ENCODE peak calls at places on chromosome 1, in ten cellular contexts. U, D, W, O, V, H, X, B, I and K are unnamed samples.

GRCh38 chr1:192788184-192788583 is 20.7 kb upstream of the RGS2 start:
- DNase-seq in U (peak), I (peak), W (peak), O (peak), X (no peak), V (no peak), B (peak), H (peak), D (peak), K (no peak)

GRCh38 chr1:3902546-3902945 is 2.5 kb upstream of the C1orf174 start:
- DNase-seq in I (no peak), D (no peak), W (no peak), H (no peak), X (no peak), B (no peak), O (no peak), U (no peak), V (no peak), K (no peak)

GRCh38 chr1:10170362-10170665 is 40.1 kb upstream of the KIF1B start:
- DNase-seq in V (no peak), U (no peak), X (no peak), H (no peak), B (no peak), O (no peak), D (no peak), I (no peak), W (no peak), K (no peak)

GRCh38 chr1:235642943-235643371 is 6.6 kb downstream of the GNG4 start:
- DNase-seq in I (no peak), O (no peak), H (no peak), V (no peak), D (no peak), W (no peak), X (no peak), U (peak), B (no peak), K (no peak)

GRCh38 chr1:9294910-9295636 is 2.4 kb downstream of the SPSB1 start:
- DNase-seq in B (peak), W (peak), X (peak), H (no peak), U (peak), D (no peak), I (peak), O (peak), V (no peak), K (no peak)

GRCh38 chr1:94773931-94774422 is 46.2 kb upstream of the SLC44A3 start:
- DNase-seq in I (no peak), B (no peak), W (peak), V (no peak), O (peak), X (no peak), H (peak), D (no peak), U (peak), K (no peak)

GRCh38 chr1:155051777-155052398 is 772 bp downstream of the ADAM15 start:
- DNase-seq in O (peak), I (peak), V (peak), H (peak), U (no peak), D (peak), W (peak), B (peak), X (peak), K (no peak)

GRCh38 chr1:224497714-224498573 is 63.3 kb upstream of the WDR26 start:
- DNase-seq in D (no peak), U (peak), W (peak), X (no peak), B (no peak), H (peak), O (peak), I (peak), V (peak), K (no peak)

GRCh38 chr1:15994081-15994480 is 10.0 kb upstream of the SRARP start:
- DNase-seq in V (no peak), H (no peak), O (no peak), D (no peak), B (no peak), I (no peak), W (no peak), X (no peak), U (no peak), K (no peak)

GRCh38 chr1:156659672-156659993 is 17.6 kb downstream of the NES start:
- DNase-seq in V (no peak), U (no peak), I (no peak), O (no peak), H (no peak), X (no peak), B (no peak), D (no peak), W (no peak), K (no peak)

GRCh38 chr1:27366113-27366410 is 699 bp downstream of the MAP3K6 start:
- DNase-seq in X (peak), D (peak), B (peak), U (peak), H (peak), I (peak), W (peak), O (peak), V (peak), K (peak)

GRCh38 chr1:25485536-25486235 is 55.0 kb downstream of the MACO1 start:
- DNase-seq in X (no peak), H (no peak), D (no peak), O (no peak), V (no peak), U (no peak), B (no peak), W (no peak), I (no peak), K (no peak)

GRCh38 chr1:2999138-2999537 is 22.1 kb upstream of the ACTRT2 start:
- DNase-seq in B (no peak), H (no peak), U (no peak), X (no peak), V (no peak), D (no peak), O (no peak), I (no peak), W (no peak), K (no peak)

GRCh38 chr1:108828074-108828961 is 28.6 kb downstream of the AKNAD1 start:
- DNase-seq in O (peak), V (peak), D (peak), W (peak), H (peak), U (peak), X (peak), B (peak), I (peak), K (peak)

GRCh38 chr1:8423134-8423701 is 105.3 kb downstream of the SLC45A1 start:
- DNase-seq in V (no peak), D (no peak), I (no peak), B (no peak), O (peak), X (peak), H (no peak), U (peak), W (peak), K (peak)

GRCh38 chr1:184910596-184910995 is 63.7 kb downstream of the NIBAN1 start:
- DNase-seq in D (peak), W (peak), H (no peak), O (no peak), B (peak), V (no peak), I (peak), X (peak), U (no peak), K (no peak)

GRCh38 chr1:155005076-155005971 is 2.7 kb downstream of the ZBTB7B start:
- DNase-seq in U (no peak), X (peak), W (no peak), O (peak), D (peak), V (peak), H (peak), B (peak), I (peak), K (no peak)

GRCh38 chr1:100924212-100924611 is 28.3 kb downstream of the SLC30A7 start:
- DNase-seq in H (no peak), X (no peak), U (no peak), D (no peak), O (peak), B (no peak), I (no peak), W (peak), V (no peak), K (no peak)

GRCh38 chr1:220528049-220528678 is at the start of gene MARK1:
- DNase-seq in O (peak), U (peak), W (peak), D (peak), B (peak), X (peak), V (peak), H (peak), I (peak), K (no peak)

GRCh38 chr1:19010995-19011696 is 54.7 kb upstream of the IFFO2 start:
- DNase-seq in W (peak), B (peak), H (peak), V (peak), I (peak), X (peak), U (peak), O (peak), D (peak), K (no peak)

GRCh38 chr1:178683304-178683703 is 41.7 kb upstream of the RALGPS2 start:
- DNase-seq in D (no peak), B (no peak), I (no peak), X (no peak), H (no peak), U (no peak), O (no peak), V (no peak), W (no peak), K (no peak)

GRCh38 chr1:166603296-166603695 is 236.0 kb upstream of the POGK start:
- DNase-seq in H (no peak), U (no peak), X (no peak), O (no peak), D (no peak), V (no peak), I (no peak), B (no peak), W (no peak), K (no peak)

GRCh38 chr1:36989260-36989659 is 45.1 kb downstream of the GRIK3 start:
- DNase-seq in B (no peak), W (no peak), H (no peak), D (no peak), U (no peak), X (no peak), O (no peak), V (no peak), I (no peak), K (no peak)

GRCh38 chr1:229130028-229130668 is 140.8 kb upstream of the RAB4A start:
- DNase-seq in D (peak), U (no peak), W (no peak), H (no peak), V (no peak), I (no peak), B (peak), O (no peak), X (peak), K (no peak)

GRCh38 chr1:219380463-219380862 is 206.8 kb downstream of the LYPLAL1 start:
- DNase-seq in B (no peak), I (no peak), D (no peak), V (no peak), H (no peak), O (no peak), W (no peak), U (no peak), X (no peak), K (no peak)